ENCODE peak calls at places on chromosomes 11 and 22, in four cellular contexts. V is transverse colon, U is small intestine, A is GM03348. P is an unnamed sample.

GRCh38 chr11:67382481-67383136 is 9.2 kb upstream of the RAD9A start:
- DNase-seq in U (peak; percentile 81), A (peak; percentile 85), V (peak; percentile 89), P (peak; percentile 97)

GRCh38 chr11:6357222-6357621 is 33.1 kb upstream of the SMPD1 start:
- DNase-seq in A (peak; percentile 84), U (no peak), V (peak; percentile 24), P (no peak)

GRCh38 chr11:2778630-2779498 is 79.1 kb upstream of the KCNQ1OT1 start:
- DNase-seq in U (peak; percentile 92), V (peak; percentile 86), A (peak; percentile 76), P (peak; percentile 71)

GRCh38 chr22:25781801-25782200 is 39.8 kb downstream of the MYO18B start:
- DNase-seq in V (no peak), U (peak; percentile 37), A (no peak), P (no peak)

GRCh38 chr11:20616908-20617307 is 17.5 kb downstream of the SLC6A5 start:
- DNase-seq in V (no peak), A (no peak), U (no peak), P (no peak)

GRCh38 chr22:18033204-18033998 is 9.0 kb upstream of the MICAL3 start:
- DNase-seq in U (no peak), V (no peak), A (peak; percentile 74), P (no peak)

GRCh38 chr11:19191530-19192169 is 10.1 kb downstream of the CSRP3 start:
- DNase-seq in A (no peak), U (peak; percentile 78), V (peak; percentile 13), P (peak; percentile 20)

GRCh38 chr11:118791961-118792578 is 1.1 kb upstream of the DDX6 start:
- DNase-seq in V (peak; percentile 45), A (peak; percentile 38), U (peak; percentile 21), P (no peak)

GRCh38 chr11:85827768-85828639 is 17.1 kb upstream of the SYTL2 start:
- DNase-seq in A (peak; percentile 80), U (peak; percentile 49), V (no peak), P (peak; percentile 96)

GRCh38 chr11:62443390-62444201 is 24.8 kb downstream of the SCGB1A1 start:
- DNase-seq in V (no peak), U (no peak), A (peak; percentile 85), P (no peak)

GRCh38 chr22:36160499-36160942 is at the start of gene APOL3:
- DNase-seq in V (peak; percentile 79), U (peak; percentile 92), A (peak; percentile 70), P (peak; percentile 18)

GRCh38 chr22:38927033-38927789 is 30.2 kb upstream of the APOBEC3A start:
- DNase-seq in U (peak; percentile 69), A (peak; percentile 66), V (peak; percentile 88), P (peak; percentile 56)

GRCh38 chr11:19597194-19597593 is 115.4 kb upstream of the NAV2 start:
- DNase-seq in A (peak; percentile 67), V (no peak), U (no peak), P (no peak)

GRCh38 chr11:19739872-19740271 is 27.2 kb downstream of the NAV2 start:
- DNase-seq in A (no peak), U (no peak), V (peak; percentile 22), P (peak; percentile 16)

GRCh38 chr22:42347281-42347824 is 76.9 kb upstream of the TCF20 start:
- DNase-seq in V (no peak), A (no peak), U (no peak), P (no peak)

GRCh38 chr11:10303558-10304363 is 1.1 kb upstream of the ADM start:
- DNase-seq in V (peak; percentile 74), A (peak; percentile 42), U (peak; percentile 73), P (peak; percentile 82)

GRCh38 chr22:43060213-43060612 is 29.0 kb downstream of the TTLL1 start:
- DNase-seq in V (peak; percentile 54), A (peak; percentile 46), U (peak; percentile 12), P (peak; percentile 36)

GRCh38 chr11:118217575-118217974 is 7.2 kb downstream of the JAML start:
- DNase-seq in A (no peak), V (no peak), U (no peak), P (no peak)

GRCh38 chr11:10294289-10294953 is 402 bp upstream of the SBF2 start:
- DNase-seq in U (peak; percentile 33), V (peak; percentile 41), A (peak; percentile 71), P (peak; percentile 65)

GRCh38 chr11:17019231-17019630 is 5.0 kb upstream of the PLEKHA7 start:
- DNase-seq in U (peak; percentile 66), V (no peak), A (no peak), P (no peak)

GRCh38 chr11:31657091-31657490 is 147.5 kb downstream of the ELP4 start:
- DNase-seq in A (no peak), V (no peak), U (no peak), P (no peak)

GRCh38 chr22:23522642-23523251 is 57.3 kb downstream of the IGLL1 start:
- DNase-seq in U (no peak), V (no peak), A (peak; percentile 29), P (no peak)

GRCh38 chr11:116124916-116125714 is 620.9 kb upstream of the CADM1 start:
- DNase-seq in U (no peak), A (no peak), V (no peak), P (no peak)

GRCh38 chr11:70842256-70842655 is 410.1 kb downstream of the SHANK2 start:
- DNase-seq in A (no peak), U (no peak), V (no peak), P (no peak)

GRCh38 chr11:78995166-78995565 is 420.5 kb upstream of the NARS2 start:
- DNase-seq in A (no peak), U (no peak), V (no peak), P (no peak)

GRCh38 chr11:95831198-95831883 is 41.0 kb downstream of the CEP57 start:
- DNase-seq in A (peak; percentile 63), V (no peak), U (no peak), P (peak; percentile 36)

P was measured in HT-29.